ENCODE peak calls at places on chromosomes 16 and 17, in four cellular contexts. L is H9, F is IMR-90, U is H1. Q is an unnamed sample.

GRCh38 chr16:12340151-12340733 is 363.7 kb downstream of the SNX29 start:
- DNase-seq in L (peak; percentile 77), F (peak; percentile 73), U (no peak), Q (no peak)

GRCh38 chr16:67431805-67432476 is 1.0 kb downstream of the HSD11B2 start:
- DNase-seq in L (peak; percentile 74), F (no peak), U (no peak), Q (peak; percentile 20)

GRCh38 chr16:12522334-12522733 is 281.4 kb downstream of the CPPED1 start:
- DNase-seq in L (no peak), F (no peak), U (no peak), Q (no peak)

GRCh38 chr17:34011599-34011998 is 243.5 kb upstream of the CCL2 start:
- DNase-seq in L (no peak), F (no peak), U (no peak), Q (no peak)

GRCh38 chr16:65281636-65282035 is 159.8 kb upstream of the CDH11 start:
- DNase-seq in L (no peak), F (no peak), U (no peak), Q (peak; percentile 48)

GRCh38 chr17:44828919-44829557 is 1.0 kb downstream of the GJC1 start:
- DNase-seq in L (no peak), F (no peak), U (no peak), Q (no peak)

GRCh38 chr17:59366773-59367656 is 35.6 kb downstream of the YPEL2 start:
- DNase-seq in L (no peak), F (peak; percentile 69), U (no peak), Q (no peak)

GRCh38 chr17:8859804-8860430 is 7.6 kb downstream of the PIK3R6 start:
- DNase-seq in L (peak; percentile 26), F (no peak), U (no peak), Q (no peak)

GRCh38 chr16:66976746-66977145 is 11.6 kb upstream of the CES4A start:
- DNase-seq in L (no peak), F (no peak), U (no peak), Q (no peak)

GRCh38 chr17:47899643-47900042 is 3.6 kb downstream of the SP2 start:
- DNase-seq in L (no peak), F (no peak), U (no peak), Q (no peak)

GRCh38 chr17:30906101-30906911 is at the start of gene TEFM:
- DNase-seq in L (peak; percentile 96), F (peak; percentile 92), U (peak; percentile 62), Q (peak; percentile 87)
- H2BK5ac ChIP-seq in L (no peak within 1 kb of the TSS), F (peak within 1 kb of the TSS; percentile 79), U (peak within 1 kb of the TSS; percentile 69), Q (no peak within 1 kb of the TSS)

DNA sequence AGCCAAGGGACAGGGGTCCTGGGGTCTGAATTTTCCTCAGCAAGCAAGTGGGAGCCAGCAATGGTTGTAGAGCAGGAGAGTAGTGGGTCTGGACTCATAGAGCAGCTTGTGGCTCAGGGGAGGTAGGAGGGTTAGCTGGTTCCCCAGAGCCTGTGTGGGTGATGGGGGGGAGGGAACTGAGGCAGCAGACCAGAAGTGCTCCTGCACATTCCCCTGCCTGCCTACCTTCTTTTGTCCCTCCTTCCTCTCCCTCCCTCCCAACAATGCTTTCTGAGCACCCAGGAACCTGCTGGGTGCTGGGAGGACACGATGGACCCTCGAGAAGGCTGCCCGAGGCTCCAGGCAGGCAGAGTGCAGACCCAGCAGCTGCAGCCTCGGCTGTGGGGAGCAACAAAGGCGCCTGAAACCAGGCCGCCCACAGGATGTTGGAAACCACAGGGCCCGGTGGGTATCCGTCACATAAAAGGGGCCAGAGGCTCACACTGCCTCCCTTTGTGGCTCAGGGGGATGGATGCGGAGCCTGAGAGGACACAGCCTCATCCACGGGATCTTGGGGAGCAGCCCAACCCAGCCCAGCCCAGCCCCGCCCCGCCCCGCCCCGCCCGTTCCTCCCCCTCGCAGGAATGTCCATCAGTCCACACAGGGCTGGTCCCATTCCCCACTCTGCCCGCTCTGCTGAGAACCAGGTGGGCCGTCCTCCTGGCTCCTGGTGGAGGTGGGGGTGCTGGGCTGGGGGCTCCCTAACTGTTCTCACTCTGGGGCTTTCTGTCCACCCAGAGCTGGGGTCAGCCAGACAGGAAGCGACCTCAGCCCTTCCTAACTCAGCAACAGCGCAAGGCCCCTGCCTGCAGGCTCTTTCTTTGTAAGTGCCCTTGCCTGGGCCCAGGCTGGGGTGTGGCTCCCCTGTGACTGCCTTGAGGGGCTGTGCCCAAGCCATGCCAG is 1.7 kb upstream of the NLRC3 start:
- DNase-seq in L (no peak), F (no peak), U (no peak), Q (peak; percentile 27)
- H3K9ac ChIP-seq in L (no peak overlapping the region), F (no peak overlapping the region), U (no peak overlapping the region), Q (peak overlapping the region; percentile 79)

GRCh38 chr17:1398028-1398427 is 2.0 kb downstream of the YWHAE start:
- DNase-seq in L (no peak), F (peak; percentile 54), U (no peak), Q (no peak)

GRCh38 chr17:1398900-1399299 is 1.1 kb downstream of the YWHAE start:
- DNase-seq in L (no peak), F (peak; percentile 40), U (no peak), Q (no peak)

GRCh38 chr17:1402268-1402598 is 2.2 kb upstream of the YWHAE start:
- DNase-seq in L (no peak), F (no peak), U (no peak), Q (no peak)

GRCh38 chr17:1399679-1400512 is at the start of gene YWHAE:
- DNase-seq in L (peak; percentile 99), F (peak; percentile 91), U (peak; percentile 84), Q (peak; percentile 96)

GRCh38 chr17:1399366-1399678 is 700 bp downstream of the YWHAE start:
- DNase-seq in L (no peak), F (no peak), U (no peak), Q (no peak)
- H2BK15ac ChIP-seq in L (no peak overlapping the region), F (peak overlapping the region; percentile 17), U (no peak overlapping the region), Q (peak overlapping the region; percentile 81)

GRCh38 chr17:17798010-17798556 is 38.7 kb downstream of the SREBF1 start:
- DNase-seq in L (no peak), F (no peak), U (no peak), Q (no peak)
- H2BK5ac ChIP-seq in L (no peak overlapping the region), F (no peak overlapping the region), U (no peak overlapping the region), Q (no peak overlapping the region)

GRCh38 chr17:37743612-37743874 is 1.3 kb downstream of the HNF1B start:
- DNase-seq in L (peak; percentile 70), F (no peak), U (no peak), Q (no peak)

GRCh38 chr17:37741334-37742113 is 3.3 kb downstream of the HNF1B start:
- DNase-seq in L (no peak), F (no peak), U (no peak), Q (no peak)

GRCh38 chr17:37742762-37743611 is 1.9 kb downstream of the HNF1B start:
- DNase-seq in L (peak; percentile 64), F (no peak), U (no peak), Q (peak; percentile 29)

GRCh38 chr17:37740861-37741260 is 4.0 kb downstream of the HNF1B start:
- DNase-seq in L (no peak), F (no peak), U (no peak), Q (no peak)

GRCh38 chr17:37742114-37742761 is 2.6 kb downstream of the HNF1B start:
- DNase-seq in L (peak; percentile 72), F (peak; percentile 20), U (no peak), Q (peak; percentile 53)
- H3K9ac ChIP-seq in L (no peak overlapping the region), F (no peak overlapping the region), U (no peak overlapping the region), Q (no peak overlapping the region)

GRCh38 chr17:50266384-50267073 is 7.7 kb upstream of the TMEM92 start:
- DNase-seq in L (peak; percentile 40), F (peak; percentile 88), U (no peak), Q (no peak)
- H2BK15ac ChIP-seq in L (no peak overlapping the region), F (peak overlapping the region; percentile 100), U (peak overlapping the region; percentile 29), Q (no peak overlapping the region)

Q was measured in neuronal stem cell.